ENCODE peak calls at places on chromosomes 12 and 14, in eight cellular contexts. W is left ventricle myocardium inferior, Z is thyroid gland, O is ovary, V is fibroblast of lung, M is PC-9, N is GM10248, A is progenitor cell of endocrine pancreas. P is an unnamed sample.

GRCh38 chr14:100692859-100693558 is 33.7 kb upstream of the DLK1 start:
- DNase-seq in W (no peak), Z (no peak), O (no peak), V (peak), M (peak), N (no peak), A (no peak), P (no peak)

GRCh38 chr12:10612954-10613333 is 465 bp downstream of the MAGOHB start:
- DNase-seq in W (no peak), Z (no peak), O (peak), V (peak), M (no peak), N (no peak), A (no peak), P (no peak)

GRCh38 chr12:50642035-50642451 is 121.9 kb upstream of the ATF1 start:
- DNase-seq in W (no peak), Z (no peak), O (no peak), V (peak), M (peak), N (no peak), A (no peak), P (no peak)

GRCh38 chr12:111685322-111685810 is 390 bp downstream of the BRAP start:
- DNase-seq in W (no peak), Z (no peak), O (no peak), V (peak), M (no peak), N (peak), A (no peak), P (no peak)

GRCh38 chr14:81504864-81505263 is 28.8 kb downstream of the SEL1L start:
- DNase-seq in W (no peak), Z (no peak), O (no peak), V (no peak), M (no peak), N (no peak), A (no peak), P (no peak)

GRCh38 chr14:67514203-67514607 is 18.9 kb upstream of the PLEKHH1 start:
- DNase-seq in W (no peak), Z (peak), O (peak), V (no peak), M (no peak), N (no peak), A (no peak), P (no peak)

GRCh38 chr12:117119592-117120198 is 20.5 kb upstream of the TESC start:
- DNase-seq in W (peak), Z (no peak), O (no peak), V (no peak), M (peak), N (peak), A (peak), P (no peak)

GRCh38 chr14:88853129-88853528 is 28.7 kb downstream of the TTC8 start:
- DNase-seq in W (no peak), Z (no peak), O (no peak), V (no peak), M (no peak), N (no peak), A (no peak), P (no peak)

GRCh38 chr12:58564721-58565120 is 355.6 kb downstream of the LRIG3 start:
- DNase-seq in W (no peak), Z (no peak), O (no peak), V (peak), M (no peak), N (no peak), A (no peak), P (no peak)

GRCh38 chr14:102905116-102906108 is 17.1 kb upstream of the AMN start:
- DNase-seq in W (no peak), Z (no peak), O (no peak), V (no peak), M (no peak), N (no peak), A (no peak), P (no peak)

GRCh38 chr12:82665142-82665923 is 21.4 kb upstream of the TMTC2 start:
- DNase-seq in W (no peak), Z (no peak), O (no peak), V (no peak), M (no peak), N (no peak), A (no peak), P (no peak)

GRCh38 chr12:59113831-59114273 is 193.5 kb upstream of the LRIG3 start:
- DNase-seq in W (peak), Z (peak), O (peak), V (peak), M (peak), N (peak), A (peak), P (peak)

GRCh38 chr12:99978152-99978551 is 6.6 kb downstream of the ANKS1B start:
- DNase-seq in W (no peak), Z (peak), O (no peak), V (no peak), M (no peak), N (no peak), A (no peak), P (no peak)

GRCh38 chr14:95787941-95788340 is 74.0 kb upstream of the TCL1A start:
- DNase-seq in W (no peak), Z (no peak), O (no peak), V (no peak), M (no peak), N (no peak), A (no peak), P (no peak)

GRCh38 chr12:117151195-117152031 is 38.9 kb downstream of the FBXO21 start:
- DNase-seq in W (peak), Z (peak), O (peak), V (peak), M (no peak), N (no peak), A (peak), P (peak)

DNA sequence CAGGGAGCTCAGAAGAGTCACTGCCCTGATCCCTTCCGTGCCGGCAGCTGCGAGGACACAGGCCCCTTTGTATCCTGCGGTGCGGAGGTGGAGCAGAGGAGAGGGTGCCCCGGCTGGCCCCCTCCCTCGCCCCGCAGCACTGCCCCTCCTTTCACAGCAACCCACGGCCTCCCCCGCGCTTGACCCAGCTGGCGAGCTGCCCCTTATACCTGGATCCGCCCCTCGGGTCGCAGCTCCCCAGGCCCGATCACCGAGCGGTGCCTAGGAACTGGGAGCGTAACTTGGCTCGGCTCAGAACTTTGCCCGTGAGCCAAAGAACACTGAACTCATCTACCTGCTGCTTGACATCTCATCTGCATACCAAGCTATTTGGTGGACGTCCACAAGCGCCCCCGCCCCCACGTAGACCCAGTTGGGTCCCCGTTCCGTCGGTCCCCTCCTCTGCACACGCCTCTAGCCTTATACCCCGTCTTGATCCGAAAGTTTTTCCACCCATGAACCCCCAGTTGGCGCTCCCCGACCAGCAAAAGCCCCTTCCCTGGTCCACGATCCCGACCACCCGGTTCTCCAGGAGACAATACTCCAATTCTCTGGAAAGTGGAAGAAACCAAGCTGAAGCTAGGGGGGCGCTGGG is 697 bp upstream of the DNAJC14 start:
- DNase-seq in W (peak), Z (peak), O (peak), V (no peak), M (peak), N (peak), A (peak), P (peak)
- TF ChIP-seq CTCF in W (no peak), Z (no peak), O (no peak), V (no peak), M (no peak), N (no peak), A (no peak), P (no peak)

GRCh38 chr12:56601503-56601902 is 28.6 kb downstream of the BAZ2A start:
- DNase-seq in W (no peak), Z (no peak), O (no peak), V (no peak), M (no peak), N (peak), A (no peak), P (peak)
- TF ChIP-seq CTCF in W (no peak), Z (no peak), O (no peak), V (no peak), M (peak), N (no peak), A (no peak), P (no peak)

GRCh38 chr12:55619352-55620138 is 17.1 kb upstream of the OR10P1 start:
- DNase-seq in W (no peak), Z (peak), O (no peak), V (peak), M (peak), N (peak), A (peak), P (no peak)
- TF ChIP-seq CTCF in W (peak), Z (peak), O (no peak), V (peak), M (peak), N (peak), A (peak), P (peak)

DNA sequence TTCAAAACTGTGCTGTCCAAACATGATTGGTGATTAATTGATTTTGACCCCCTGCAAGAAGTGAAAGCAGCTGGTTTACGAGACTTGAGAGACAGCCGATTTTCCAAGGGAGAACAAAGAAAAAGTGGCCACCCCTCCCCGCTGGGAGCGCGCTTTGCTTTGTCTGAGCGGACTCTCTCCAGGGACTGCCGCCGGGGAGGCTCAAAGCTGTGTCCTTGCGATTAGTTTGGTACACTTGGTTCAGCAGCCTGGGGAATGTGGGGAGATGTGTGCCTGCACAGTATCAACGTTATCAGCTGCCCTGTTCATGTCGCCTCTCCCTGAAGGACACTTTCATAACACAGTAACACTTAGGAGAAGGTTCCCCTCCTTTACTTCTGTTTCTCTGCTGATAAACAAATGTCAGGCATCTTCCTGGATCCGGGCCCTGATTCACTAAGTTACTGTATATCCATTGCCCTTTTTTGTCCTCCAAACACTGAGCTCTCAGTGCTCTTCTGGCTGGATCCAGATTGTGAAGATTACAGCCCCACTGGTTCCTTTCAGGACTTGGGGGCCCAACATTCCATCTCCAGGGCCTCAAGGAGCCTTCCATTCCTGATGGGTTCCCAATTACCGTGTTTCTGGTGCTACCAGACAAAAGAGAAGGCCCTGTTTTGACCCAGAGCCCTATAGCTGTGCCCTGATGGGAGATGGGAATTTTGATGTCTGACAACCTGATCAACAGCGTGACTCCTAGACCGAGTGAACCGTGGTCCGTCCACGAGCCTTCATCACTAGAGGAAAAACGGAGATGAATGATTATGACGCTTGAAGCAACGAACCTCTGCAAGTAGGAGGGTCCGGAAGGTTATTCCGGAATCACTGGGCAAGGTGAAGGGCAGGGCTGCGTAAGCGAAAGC is 31.7 kb upstream of the TUBA1C start:
- DNase-seq in W (peak), Z (no peak), O (peak), V (peak), M (no peak), N (no peak), A (peak), P (peak)
- TF ChIP-seq CTCF in W (peak), Z (no peak), O (no peak), V (no peak), M (no peak), N (no peak), A (no peak), P (no peak)

DNA sequence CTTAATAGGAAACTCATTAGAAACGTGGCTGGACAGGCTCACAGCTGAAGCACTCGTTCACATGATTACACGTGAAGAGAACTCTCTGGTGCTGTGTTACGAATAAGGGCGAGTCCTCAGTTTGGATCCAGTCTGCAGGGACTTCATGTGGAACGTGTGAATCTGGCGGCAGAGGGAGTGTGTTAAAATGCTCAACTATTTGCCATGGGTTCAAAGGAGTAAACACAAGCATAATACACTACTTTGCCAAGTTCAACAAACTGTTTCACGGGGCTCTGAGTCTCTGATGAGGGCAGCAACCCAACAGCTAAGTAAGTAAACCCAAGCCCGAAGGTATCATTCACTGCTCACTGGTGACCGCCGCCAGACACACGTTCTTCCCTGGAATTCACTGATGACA is 42.4 kb downstream of the NUAK1 start:
- DNase-seq in W (no peak), Z (no peak), O (no peak), V (no peak), M (no peak), N (no peak), A (no peak), P (no peak)
- TF ChIP-seq CTCF in W (no peak), Z (no peak), O (no peak), V (no peak), M (no peak), N (no peak), A (no peak), P (no peak)

GRCh38 chr12:65319680-65320193 is 41.3 kb downstream of the MSRB3 start:
- DNase-seq in W (no peak), Z (no peak), O (no peak), V (no peak), M (no peak), N (no peak), A (no peak), P (no peak)

GRCh38 chr12:65324056-65324455 is 45.6 kb downstream of the MSRB3 start:
- DNase-seq in W (no peak), Z (no peak), O (no peak), V (peak), M (no peak), N (no peak), A (no peak), P (no peak)

GRCh38 chr12:65323025-65323424 is 44.5 kb downstream of the MSRB3 start:
- DNase-seq in W (no peak), Z (no peak), O (no peak), V (no peak), M (no peak), N (no peak), A (no peak), P (no peak)

GRCh38 chr12:65313704-65314317 is 35.3 kb downstream of the MSRB3 start:
- DNase-seq in W (no peak), Z (no peak), O (no peak), V (peak), M (no peak), N (no peak), A (no peak), P (no peak)

GRCh38 chr12:65318186-65318685 is 39.8 kb downstream of the MSRB3 start:
- DNase-seq in W (no peak), Z (no peak), O (no peak), V (no peak), M (no peak), N (no peak), A (no peak), P (no peak)
- TF ChIP-seq CTCF in W (no peak), Z (no peak), O (no peak), V (no peak), M (no peak), N (no peak), A (no peak), P (no peak)

GRCh38 chr12:57111046-57111698 is at the start of gene STAT6:
- DNase-seq in W (peak), Z (peak), O (peak), V (peak), M (peak), N (peak), A (no peak), P (peak)

GRCh38 chr12:57109207-57110160 is 1.7 kb downstream of the STAT6 start:
- DNase-seq in W (no peak), Z (no peak), O (no peak), V (no peak), M (no peak), N (no peak), A (no peak), P (no peak)

GRCh38 chr12:57110189-57111045 is 745 bp downstream of the STAT6 start:
- DNase-seq in W (peak), Z (peak), O (peak), V (peak), M (peak), N (peak), A (peak), P (peak)

GRCh38 chr12:57116580-57117281 is 5.6 kb upstream of the STAT6 start:
- DNase-seq in W (no peak), Z (no peak), O (no peak), V (no peak), M (no peak), N (no peak), A (no peak), P (no peak)

DNA sequence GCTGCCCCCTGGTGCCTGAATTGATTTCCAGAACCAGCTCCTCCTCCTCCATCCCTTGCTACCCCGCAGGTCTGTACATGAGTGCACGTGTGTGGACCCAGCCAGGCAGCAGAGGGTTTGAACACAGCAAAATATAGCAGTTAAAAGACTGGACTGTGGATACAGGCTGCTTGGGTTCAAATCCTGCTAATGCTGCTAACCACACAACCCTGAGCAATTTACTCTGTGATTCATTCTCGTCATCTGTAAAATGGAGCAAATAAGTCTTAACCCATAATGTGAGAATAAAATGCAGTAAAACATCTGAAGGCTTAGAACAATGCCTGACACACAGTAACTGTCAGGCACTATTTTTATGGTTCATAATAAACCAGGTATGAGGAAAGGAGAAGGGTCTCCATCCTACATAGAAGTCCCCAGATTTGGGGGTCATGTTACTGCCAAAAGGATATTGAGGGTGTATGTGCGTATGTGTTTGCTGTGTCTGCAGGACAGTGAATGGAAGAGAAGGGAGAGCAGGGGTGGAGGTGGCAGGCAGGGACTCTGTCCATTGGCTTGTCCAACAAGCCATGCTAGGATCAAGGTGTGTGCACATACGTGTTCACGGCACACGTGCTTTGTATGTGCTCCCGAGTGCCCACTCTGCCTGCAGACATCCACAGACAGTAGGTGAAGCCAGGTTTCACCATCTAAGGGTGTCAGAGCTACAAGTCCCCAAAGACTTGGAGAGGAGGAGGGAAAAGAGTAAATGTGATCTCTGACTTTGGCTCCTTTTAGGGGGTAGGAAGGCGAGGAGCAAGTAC is 1.5 kb upstream of the STAT6 start:
- DNase-seq in W (no peak), Z (no peak), O (peak), V (no peak), M (no peak), N (no peak), A (no peak), P (no peak)
- TF ChIP-seq CTCF in W (peak), Z (peak), O (peak), V (no peak), M (peak), N (peak), A (peak), P (peak)

GRCh38 chr14:65637780-65638179 is 225.2 kb downstream of the FUT8 start:
- DNase-seq in W (no peak), Z (no peak), O (no peak), V (no peak), M (no peak), N (peak), A (no peak), P (no peak)

GRCh38 chr14:65639216-65639615 is 226.7 kb downstream of the FUT8 start:
- DNase-seq in W (no peak), Z (no peak), O (no peak), V (no peak), M (no peak), N (no peak), A (no peak), P (no peak)
- TF ChIP-seq CTCF in W (no peak), Z (no peak), O (no peak), V (no peak), M (no peak), N (no peak), A (no peak), P (no peak)

GRCh38 chr14:22147716-22148115 is 441.3 kb downstream of the DAD1 start:
- DNase-seq in W (no peak), Z (no peak), O (no peak), V (no peak), M (no peak), N (no peak), A (no peak), P (no peak)
- TF ChIP-seq CTCF in W (no peak), Z (no peak), O (no peak), V (no peak), M (peak), N (no peak), A (no peak), P (no peak)

P was measured in glutamatergic neuron.